ENCODE peak calls at places on chromosomes 7 and 10, in four cellular contexts. Y, O, U and S are unnamed samples.

GRCh38 chr7:87518735-87519134 is 43.3 kb upstream of the ABCB4 start:
- DNase-seq in Y (no peak), O (no peak), U (no peak), S (no peak)

GRCh38 chr7:104142147-104142546 is 65.7 kb downstream of the ORC5 start:
- DNase-seq in Y (no peak), O (no peak), U (no peak), S (no peak)

GRCh38 chr7:97024209-97025129 is at the start of gene DLX5:
- DNase-seq in Y (no peak), O (no peak), U (no peak), S (peak; percentile 52)

GRCh38 chr10:46543379-46544014 is 13.0 kb downstream of the GPRIN2 start:
- DNase-seq in Y (no peak), O (no peak), U (peak; percentile 11), S (no peak)

GRCh38 chr7:6530626-6531491 is 20.4 kb downstream of the GRID2IP start:
- DNase-seq in Y (no peak), O (no peak), U (no peak), S (no peak)

GRCh38 chr7:37714606-37715005 is 31.0 kb downstream of the GPR141 start:
- DNase-seq in Y (no peak), O (no peak), U (no peak), S (no peak)

GRCh38 chr10:14605231-14605925 is 169.3 kb downstream of the FAM107B start:
- DNase-seq in Y (no peak), O (no peak), U (no peak), S (peak; percentile 44)

GRCh38 chr10:1049425-1049958 is 573 bp upstream of the IDI1 start:
- DNase-seq in Y (no peak), O (no peak), U (no peak), S (no peak)

GRCh38 chr7:56023500-56023899 is 27.7 kb downstream of the PSPH start:
- DNase-seq in Y (no peak), O (no peak), U (no peak), S (no peak)

GRCh38 chr7:157433628-157434027 is 96.8 kb downstream of the DNAJB6 start:
- DNase-seq in Y (no peak), O (no peak), U (no peak), S (no peak)

GRCh38 chr7:506921-507622 is 12.6 kb downstream of the PDGFA start:
- DNase-seq in Y (no peak), O (no peak), U (peak; percentile 9), S (no peak)

GRCh38 chr10:26407406-26407969 is 30.7 kb upstream of the APBB1IP start:
- DNase-seq in Y (no peak), O (no peak), U (no peak), S (peak; percentile 71)

GRCh38 chr10:124791378-124792348 is at the start of gene EEF1AKMT2:
- DNase-seq in Y (peak; percentile 88), O (peak; percentile 65), U (peak; percentile 81), S (peak; percentile 83)

GRCh38 chr7:100781255-100781654 is 46.1 kb downstream of the EPHB4 start:
- DNase-seq in Y (no peak), O (no peak), U (no peak), S (no peak)

GRCh38 chr7:104231054-104232046 is 23.5 kb upstream of the ORC5 start:
- DNase-seq in Y (peak; percentile 32), O (peak; percentile 30), U (peak; percentile 56), S (peak; percentile 49)

GRCh38 chr7:134420509-134421125 is 38.3 kb downstream of the AKR1B1 start:
- DNase-seq in Y (no peak), O (peak; percentile 7), U (peak; percentile 66), S (peak; percentile 70)

GRCh38 chr10:105538933-105539332 is 897.8 kb downstream of the SORCS3 start:
- DNase-seq in Y (no peak), O (no peak), U (no peak), S (no peak)

GRCh38 chr7:88200793-88201192 is 19.0 kb downstream of the SRI start:
- DNase-seq in Y (no peak), O (no peak), U (no peak), S (no peak)

GRCh38 chr10:75201793-75202307 is 8.7 kb upstream of the VDAC2 start:
- DNase-seq in Y (no peak), O (no peak), U (no peak), S (no peak)

GRCh38 chr10:89165923-89166322 is 41.2 kb downstream of the CH25H start:
- DNase-seq in Y (no peak), O (no peak), U (no peak), S (no peak)

GRCh38 chr10:62637249-62638061 is 167.1 kb upstream of the ADO start:
- DNase-seq in Y (no peak), O (no peak), U (no peak), S (peak; percentile 29)

GRCh38 chr10:15168296-15168780 is at the start of gene NMT2:
- DNase-seq in Y (no peak), O (no peak), U (no peak), S (no peak)

GRCh38 chr10:114042895-114043531 is 653 bp upstream of the ADRB1 start:
- DNase-seq in Y (peak; percentile 55), O (no peak), U (peak; percentile 38), S (no peak)

GRCh38 chr7:148916186-148916585 is 32.1 kb upstream of the EZH2 start:
- DNase-seq in Y (no peak), O (peak; percentile 73), U (no peak), S (peak; percentile 86)

GRCh38 chr10:127243490-127244272 is 47.3 kb upstream of the INSYN2A start:
- DNase-seq in Y (no peak), O (no peak), U (peak; percentile 19), S (peak; percentile 31)

GRCh38 chr7:29641651-29642050 is 78.0 kb downstream of the PRR15 start:
- DNase-seq in Y (no peak), O (no peak), U (no peak), S (no peak)

GRCh38 chr10:98461500-98461842 is 14.7 kb upstream of the HPS1 start:
- DNase-seq in Y (no peak), O (no peak), U (no peak), S (no peak)

GRCh38 chr7:131950758-131951157 is 394.3 kb upstream of the PODXL start:
- DNase-seq in Y (no peak), O (no peak), U (no peak), S (peak; percentile 13)

GRCh38 chr7:88279323-88279722 is 27.4 kb downstream of the STEAP4 start:
- DNase-seq in Y (no peak), O (no peak), U (no peak), S (no peak)

GRCh38 chr7:2632717-2633537 is 1.1 kb downstream of the TTYH3 start:
- DNase-seq in Y (peak; percentile 73), O (no peak), U (peak; percentile 69), S (peak; percentile 64)

GRCh38 chr10:28984431-28984830 is 304.4 kb upstream of the LYZL1 start:
- DNase-seq in Y (peak; percentile 75), O (peak; percentile 27), U (peak; percentile 95), S (peak; percentile 86)

GRCh38 chr7:36547361-36547760 is 157.7 kb downstream of the ANLN start:
- DNase-seq in Y (no peak), O (no peak), U (no peak), S (no peak)

GRCh38 chr7:27152816-27153486 is 568 bp upstream of the HOXA3 start:
- DNase-seq in Y (no peak), O (no peak), U (no peak), S (no peak)

GRCh38 chr7:79782256-79782655 is 328.8 kb upstream of the MAGI2 start:
- DNase-seq in Y (no peak), O (no peak), U (no peak), S (no peak)
- H3K4me3 ChIP-seq in Y (no peak overlapping the region), O (no peak overlapping the region), U (no peak overlapping the region), S (no peak overlapping the region)

GRCh38 chr7:77935652-77936348 is 137.2 kb downstream of the PHTF2 start:
- DNase-seq in Y (no peak), O (no peak), U (no peak), S (peak; percentile 6)
- TF ChIP-seq CTCF in Y (peak; percentile 35), O (peak; percentile 31), U (peak; percentile 34), S (peak; percentile 52)

DNA sequence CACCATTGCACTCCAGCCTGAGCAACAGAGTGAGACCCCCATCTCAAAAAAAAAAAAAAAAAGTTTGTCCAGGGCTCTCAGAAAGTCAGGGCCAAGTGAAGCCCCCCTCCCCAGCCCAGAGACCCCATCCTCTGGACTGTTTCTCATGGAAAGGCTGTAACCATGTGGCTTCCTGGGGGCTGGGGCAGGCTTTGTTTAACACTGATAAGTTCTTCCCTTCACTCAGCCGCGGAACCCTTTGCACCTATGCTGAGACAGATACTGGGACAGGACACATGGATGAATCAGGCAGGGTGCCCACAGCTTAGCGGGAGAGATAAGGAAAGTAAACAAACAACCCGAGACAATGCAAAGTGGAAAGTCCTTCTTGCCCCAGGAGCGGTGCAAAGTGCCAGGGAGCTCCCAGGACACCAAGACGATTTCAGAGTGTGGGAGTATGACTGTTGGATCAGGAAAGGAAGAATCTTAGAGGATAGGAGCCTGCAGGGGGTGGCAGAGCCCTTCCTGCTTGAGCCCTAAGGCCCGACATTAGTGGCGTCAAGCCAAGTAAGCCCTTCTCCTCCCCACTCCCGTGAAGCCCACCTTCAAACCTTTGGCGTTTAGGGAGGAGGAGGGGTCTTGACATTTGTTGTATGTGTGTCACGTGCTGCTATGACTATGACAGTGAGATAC is 11.6 kb downstream of the MLXIPL start:
- DNase-seq in Y (no peak), O (no peak), U (peak; percentile 57), S (peak; percentile 21)
- H3K4me3 ChIP-seq in Y (no peak overlapping the region), O (no peak overlapping the region), U (no peak overlapping the region), S (no peak overlapping the region)

DNA sequence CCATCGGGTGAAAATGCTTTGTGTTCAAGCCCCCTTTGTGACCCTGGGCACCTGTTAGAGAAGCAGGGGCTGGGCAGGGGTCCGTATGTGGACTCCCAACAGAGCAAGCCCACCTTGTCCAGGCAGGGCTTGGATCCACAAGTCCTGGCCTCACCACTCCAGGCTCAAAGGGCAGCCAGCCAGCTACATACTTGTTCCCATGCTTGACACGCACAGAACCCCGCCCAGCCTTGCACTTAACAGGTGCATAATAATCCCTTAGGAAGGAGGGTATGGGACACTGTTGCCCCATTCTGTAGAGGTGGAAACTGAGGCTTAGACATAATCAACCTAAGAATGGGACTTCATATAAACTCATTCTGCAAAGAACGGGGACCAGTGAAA is 160.6 kb downstream of the PRKAG2 start:
- DNase-seq in Y (no peak), O (no peak), U (peak; percentile 52), S (no peak)
- TF ChIP-seq CTCF in Y (no peak), O (no peak), U (no peak), S (no peak)

GRCh38 chr10:58517071-58517470 is 4.4 kb downstream of the BICC1 start:
- DNase-seq in Y (no peak), O (no peak), U (no peak), S (no peak)

GRCh38 chr10:58515296-58515956 is 2.8 kb downstream of the BICC1 start:
- DNase-seq in Y (no peak), O (no peak), U (no peak), S (no peak)

GRCh38 chr10:58514102-58514472 is 1.4 kb downstream of the BICC1 start:
- DNase-seq in Y (no peak), O (no peak), U (no peak), S (no peak)

GRCh38 chr10:58517481-58518355 is 5.0 kb downstream of the BICC1 start:
- DNase-seq in Y (no peak), O (no peak), U (no peak), S (no peak)

DNA sequence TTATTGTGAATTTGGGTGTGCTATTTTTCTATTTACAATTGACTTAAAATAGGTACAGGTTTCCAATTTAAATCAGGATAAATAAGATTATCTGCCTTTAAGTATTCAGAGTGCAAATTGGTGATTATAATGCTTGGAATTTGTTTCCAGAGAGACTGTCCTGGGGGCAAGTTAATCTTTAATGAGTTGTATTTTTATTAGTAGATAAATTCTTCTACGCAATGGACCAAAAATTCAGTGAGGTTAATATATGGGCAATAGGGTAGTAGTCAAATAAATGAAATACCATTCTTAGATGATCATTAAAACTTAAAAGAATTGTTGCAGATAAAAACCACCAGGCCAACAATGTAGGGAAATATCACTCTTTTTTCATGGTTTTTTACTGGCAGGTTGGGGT is 3.4 kb downstream of the BICC1 start:
- DNase-seq in Y (no peak), O (no peak), U (no peak), S (peak; percentile 30)
- H3K4me3 ChIP-seq in Y (no peak overlapping the region), O (no peak overlapping the region), U (no peak overlapping the region), S (peak overlapping the region; percentile 80)

GRCh38 chr7:8831386-8831785 is 398.0 kb downstream of the NXPH1 start:
- DNase-seq in Y (no peak), O (no peak), U (no peak), S (no peak)
- TF ChIP-seq CTCF in Y (no peak), O (no peak), U (no peak), S (no peak)